ENCODE peak calls at places on chromosomes 16 and 17, in seven cellular contexts. F is GM12878, K is SK-N-SH, R is H1, H is HCT116, N is K562, Y is HepG2. E is an unnamed sample.
A peak's percentile ranks its signal among the peaks of the same experiment; 100 is the strongest.

GRCh38 chr16:29230671-29231091 is 175.8 kb downstream of the NPIPB11 start:
- DNase-seq in K (no peak), H (no peak), Y (no peak), F (no peak), R (no peak), N (no peak), E (no peak)

GRCh38 chr17:69050999-69051775 is 9.5 kb downstream of the ABCA9 start:
- DNase-seq in K (no peak), N (no peak), Y (peak; percentile 56), R (no peak), F (no peak), H (no peak), E (no peak)

GRCh38 chr16:63702981-63703590 is 1418.8 kb downstream of the CDH11 start:
- DNase-seq in N (no peak), Y (peak; percentile 21), K (no peak), R (no peak), H (no peak), F (no peak), E (peak; percentile 15)

GRCh38 chr17:77619326-77619725 is 339.2 kb upstream of the TNRC6C start:
- DNase-seq in K (no peak), Y (no peak), N (no peak), H (no peak), F (no peak), R (no peak), E (no peak)

GRCh38 chr17:76154935-76155845 is 14.1 kb upstream of the FOXJ1 start:
- DNase-seq in Y (no peak), N (no peak), H (no peak), R (no peak), F (no peak), K (no peak), E (no peak)

GRCh38 chr16:85245307-85246172 is 133.3 kb upstream of the CIBAR2 start:
- DNase-seq in R (no peak), F (no peak), N (peak; percentile 84), K (peak; percentile 82), H (peak; percentile 57), Y (peak; percentile 51), E (peak; percentile 81)

GRCh38 chr17:82884923-82885322 is 45.1 kb upstream of the ZNF750 start:
- DNase-seq in K (no peak), F (no peak), R (no peak), Y (no peak), N (no peak), H (no peak), E (no peak)

GRCh38 chr16:12425134-12425941 is 378.3 kb downstream of the CPPED1 start:
- DNase-seq in R (no peak), H (no peak), K (no peak), F (no peak), N (no peak), Y (peak; percentile 87), E (no peak)

GRCh38 chr16:56372013-56372634 is 53.2 kb downstream of the AMFR start:
- DNase-seq in Y (no peak), N (no peak), H (no peak), F (no peak), R (no peak), K (no peak), E (peak; percentile 95)

GRCh38 chr17:43791589-43791988 is 11.4 kb downstream of the CFAP97D1 start:
- DNase-seq in F (no peak), K (peak; percentile 55), N (peak; percentile 45), R (no peak), Y (peak; percentile 66), H (peak; percentile 82), E (peak; percentile 91)

GRCh38 chr16:78654929-78655328 is 555.5 kb downstream of the WWOX start:
- DNase-seq in Y (no peak), N (no peak), K (peak; percentile 33), H (no peak), F (no peak), R (no peak), E (no peak)

GRCh38 chr16:55663770-55664677 is 8.2 kb downstream of the SLC6A2 start:
- DNase-seq in H (no peak), F (no peak), Y (no peak), R (no peak), K (no peak), N (no peak), E (peak; percentile 68)

GRCh38 chr16:69812213-69813014 is 50.3 kb downstream of the WWP2 start:
- DNase-seq in H (no peak), R (no peak), Y (no peak), K (no peak), N (peak; percentile 28), F (no peak), E (no peak)

GRCh38 chr17:17959520-17960361 is 12.5 kb downstream of the TOM1L2 start:
- DNase-seq in N (no peak), Y (no peak), F (peak; percentile 68), R (no peak), H (no peak), K (no peak), E (no peak)

GRCh38 chr17:68581863-68582645 is 19.1 kb downstream of the FAM20A start:
- DNase-seq in Y (no peak), F (no peak), N (no peak), H (no peak), K (no peak), R (no peak), E (no peak)

GRCh38 chr17:29582767-29583166 is 6.7 kb downstream of the GIT1 start:
- DNase-seq in F (no peak), Y (no peak), K (no peak), R (no peak), H (no peak), N (no peak), E (no peak)

GRCh38 chr16:84080813-84081212 is 35.9 kb downstream of the MBTPS1 start:
- DNase-seq in K (no peak), H (no peak), N (no peak), R (no peak), Y (no peak), F (no peak), E (no peak)

GRCh38 chr17:59746849-59747445 is 39.5 kb downstream of the VMP1 start:
- DNase-seq in N (no peak), H (no peak), Y (peak; percentile 62), F (no peak), K (peak; percentile 44), R (no peak), E (peak; percentile 68)

GRCh38 chr17:41648411-41649195 is 24.2 kb upstream of the KRT17 start:
- DNase-seq in Y (peak; percentile 75), K (peak; percentile 94), H (peak; percentile 77), F (no peak), R (peak; percentile 74), N (peak; percentile 87), E (peak; percentile 87)

GRCh38 chr16:84247341-84247740 is 7.5 kb upstream of the KCNG4 start:
- DNase-seq in N (no peak), Y (no peak), F (no peak), H (no peak), R (no peak), K (no peak), E (no peak)

GRCh38 chr17:43800736-43801135 is 20.5 kb downstream of the CFAP97D1 start:
- DNase-seq in R (no peak), N (no peak), F (no peak), Y (peak; percentile 37), H (no peak), K (no peak), E (no peak)

GRCh38 chr16:9008335-9009260 is 44.9 kb upstream of the USP7 start:
- DNase-seq in R (peak; percentile 61), H (no peak), K (peak; percentile 94), F (peak; percentile 21), N (peak; percentile 88), Y (peak; percentile 85), E (peak; percentile 85)
- TF ChIP-seq JUND in R (no peak), H (no peak), K (no peak), F (no peak), N (peak; percentile 48), Y (peak; percentile 52), E (no peak)

GRCh38 chr16:72812651-72813050 is 235.3 kb downstream of the ZFHX3 start:
- DNase-seq in R (no peak), K (no peak), N (no peak), Y (no peak), F (no peak), H (no peak), E (no peak)
- TF ChIP-seq JUND in R (no peak), K (no peak), N (no peak), Y (no peak), F (no peak), H (no peak), E (no peak)

GRCh38 chr17:2703181-2703580 is 8.4 kb downstream of the CLUH start:
- DNase-seq in K (no peak), N (no peak), Y (no peak), H (no peak), F (no peak), R (no peak), E (no peak)
- TF ChIP-seq JUND in K (no peak), N (no peak), Y (no peak), H (no peak), F (no peak), R (no peak), E (no peak)

DNA sequence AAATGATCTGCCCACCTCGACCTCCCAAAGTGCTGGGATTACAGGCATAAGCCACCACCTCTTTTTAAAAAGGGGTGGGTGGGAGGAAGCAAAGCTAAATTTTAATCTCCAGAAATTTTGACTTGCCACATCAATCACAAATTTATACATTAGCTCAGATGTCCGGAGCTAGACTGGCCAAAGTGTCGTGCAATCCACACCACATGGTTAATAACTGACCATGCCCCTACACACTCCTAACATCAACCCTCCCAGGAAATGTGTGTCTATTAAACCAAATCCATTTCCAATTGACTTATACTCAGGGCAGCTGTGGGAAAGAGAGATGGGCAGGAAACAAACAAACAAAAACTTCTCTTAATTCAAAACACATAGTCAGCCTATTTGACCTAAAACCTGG is 29.9 kb downstream of the SMURF2 start:
- DNase-seq in Y (no peak), H (no peak), F (no peak), R (no peak), N (no peak), K (no peak), E (no peak)
- TF ChIP-seq JUND in Y (no peak), H (no peak), F (no peak), R (no peak), N (no peak), K (no peak), E (no peak)

GRCh38 chr17:72931635-72932034 is 160.9 kb downstream of the SLC39A11 start:
- DNase-seq in K (no peak), N (no peak), H (no peak), F (peak; percentile 43), R (no peak), Y (no peak), E (no peak)
- TF ChIP-seq JUND in K (no peak), N (no peak), H (no peak), F (no peak), R (no peak), Y (no peak), E (no peak)

DNA sequence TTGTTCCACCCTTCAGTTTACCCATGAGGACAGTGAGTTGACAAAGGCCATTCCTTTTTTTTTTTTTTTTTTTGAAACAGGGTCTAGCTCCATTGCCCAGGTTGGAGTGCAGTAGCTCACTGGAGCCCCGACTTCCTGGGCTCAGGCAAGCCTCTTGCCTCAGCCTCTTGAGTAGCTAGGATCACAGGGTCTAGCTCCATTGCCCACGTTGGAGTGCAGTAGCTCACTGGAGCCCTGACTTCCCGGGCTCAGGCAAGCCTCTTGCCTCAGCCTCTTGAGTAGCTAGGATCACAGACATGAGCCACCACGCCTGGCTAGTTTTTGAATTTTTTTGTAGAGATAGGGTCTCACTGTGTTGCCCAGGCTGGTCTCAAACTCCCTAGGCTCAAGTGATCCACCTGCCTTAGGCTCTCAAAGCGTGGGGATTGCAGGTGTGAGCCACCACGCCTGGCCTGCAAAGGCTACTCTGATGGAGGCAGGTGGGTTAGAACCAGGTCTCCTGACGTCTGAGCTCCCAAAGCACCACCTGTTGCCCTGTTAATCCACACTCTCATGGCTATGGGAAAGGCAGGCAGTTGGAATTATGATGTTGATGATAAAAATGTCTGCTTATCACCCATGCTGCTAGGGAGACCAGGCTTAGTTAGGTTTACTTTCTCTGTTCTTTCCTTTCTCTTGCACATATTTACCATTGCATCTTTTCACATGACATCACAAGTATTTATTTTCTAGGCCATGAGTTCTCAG is 65.2 kb downstream of the KSR1 start:
- DNase-seq in F (no peak), N (no peak), R (no peak), Y (peak; percentile 29), K (no peak), H (no peak), E (no peak)
- TF ChIP-seq JUND in F (no peak), N (no peak), R (no peak), Y (no peak), K (no peak), H (no peak), E (no peak)

E was measured in T47D.